ENCODE peak calls at places on chromosome 5, in eight cellular contexts. V is heart left ventricle, F is HCEC 1CT, Y is mammary epithelial cell, R is EH, D is coronary artery, N is astrocyte of the spinal cord, A is T-cell. H is an unnamed sample.

GRCh38 chr5:142827934-142828576 is 57.9 kb downstream of the ARHGAP26 start:
- DNase-seq in V (no peak), F (peak; percentile 65), Y (no peak), R (peak; percentile 39), D (no peak), N (peak; percentile 59), A (no peak), H (no peak)

GRCh38 chr5:73531356-73531755 is 33.1 kb downstream of the BTF3 start:
- DNase-seq in V (no peak), F (no peak), Y (no peak), R (peak; percentile 43), D (no peak), N (no peak), A (no peak), H (no peak)

GRCh38 chr5:107560377-107560776 is 110.4 kb downstream of the EFNA5 start:
- DNase-seq in V (no peak), F (no peak), Y (no peak), R (no peak), D (no peak), N (no peak), A (no peak), H (no peak)

GRCh38 chr5:128092144-128092543 is 8.6 kb downstream of the SLC12A2 start:
- DNase-seq in V (no peak), F (no peak), Y (no peak), R (no peak), D (no peak), N (no peak), A (no peak), H (no peak)

GRCh38 chr5:168023190-168023589 is 268.3 kb upstream of the WWC1 start:
- DNase-seq in V (peak; percentile 87), F (no peak), Y (no peak), R (no peak), D (no peak), N (no peak), A (no peak), H (no peak)

GRCh38 chr5:132485641-132486317 is 4.8 kb downstream of the IRF1 start:
- DNase-seq in V (no peak), F (no peak), Y (no peak), R (no peak), D (peak; percentile 70), N (no peak), A (no peak), H (no peak)

GRCh38 chr5:1540831-1541661 is 17.3 kb upstream of the LPCAT1 start:
- DNase-seq in V (no peak), F (no peak), Y (no peak), R (no peak), D (peak; percentile 67), N (no peak), A (no peak), H (no peak)

GRCh38 chr5:143318833-143319232 is 84.7 kb downstream of the NR3C1 start:
- DNase-seq in V (no peak), F (no peak), Y (no peak), R (no peak), D (no peak), N (no peak), A (no peak), H (no peak)

GRCh38 chr5:40570408-40571129 is 109.1 kb upstream of the PTGER4 start:
- DNase-seq in V (no peak), F (peak; percentile 80), Y (peak; percentile 68), R (peak; percentile 72), D (no peak), N (peak; percentile 80), A (no peak), H (no peak)

GRCh38 chr5:126446498-126447224 is 23.5 kb downstream of the GRAMD2B start:
- DNase-seq in V (no peak), F (peak; percentile 92), Y (peak; percentile 98), R (peak; percentile 96), D (no peak), N (peak; percentile 67), A (peak; percentile 65), H (no peak)

GRCh38 chr5:29162297-29162696 is 2031.2 kb upstream of the CDH6 start:
- DNase-seq in V (no peak), F (no peak), Y (no peak), R (no peak), D (no peak), N (no peak), A (no peak), H (peak; percentile 2)

GRCh38 chr5:108028411-108028810 is 353.5 kb downstream of the FBXL17 start:
- DNase-seq in V (no peak), F (peak; percentile 40), Y (peak; percentile 16), R (peak; percentile 46), D (no peak), N (no peak), A (no peak), H (no peak)

GRCh38 chr5:158807-159447 is 32.4 kb upstream of the LRRC14B start:
- DNase-seq in V (no peak), F (no peak), Y (no peak), R (no peak), D (peak; percentile 16), N (no peak), A (no peak), H (no peak)

GRCh38 chr5:110925398-110925797 is 146.1 kb upstream of the TSLP start:
- DNase-seq in V (no peak), F (no peak), Y (no peak), R (no peak), D (no peak), N (peak; percentile 12), A (no peak), H (no peak)

GRCh38 chr5:114319821-114320220 is 42.0 kb upstream of the KCNN2 start:
- DNase-seq in V (no peak), F (peak; percentile 35), Y (no peak), R (peak; percentile 74), D (no peak), N (peak; percentile 7), A (no peak), H (no peak)

GRCh38 chr5:95881833-95882232 is 59.3 kb upstream of the GLRX start:
- DNase-seq in V (no peak), F (no peak), Y (peak; percentile 48), R (no peak), D (no peak), N (no peak), A (no peak), H (no peak)

GRCh38 chr5:133817456-133817855 is 151.0 kb downstream of the C5orf15 start:
- DNase-seq in V (no peak), F (no peak), Y (no peak), R (no peak), D (no peak), N (no peak), A (no peak), H (no peak)

GRCh38 chr5:168152660-168153059 is 138.8 kb upstream of the WWC1 start:
- DNase-seq in V (no peak), F (no peak), Y (peak; percentile 4), R (peak; percentile 3), D (no peak), N (no peak), A (no peak), H (no peak)

GRCh38 chr5:44875661-44876250 is 67.0 kb downstream of the MRPS30 start:
- DNase-seq in V (no peak), F (peak; percentile 86), Y (peak; percentile 96), R (no peak), D (no peak), N (peak; percentile 92), A (no peak), H (no peak)

GRCh38 chr5:15993334-15993733 is 186.3 kb downstream of the MARCHF11 start:
- DNase-seq in V (no peak), F (peak; percentile 84), Y (peak; percentile 83), R (peak; percentile 51), D (no peak), N (peak; percentile 33), A (no peak), H (peak; percentile 46)

GRCh38 chr5:15693933-15694332 is 194.0 kb downstream of the FBXL7 start:
- DNase-seq in V (no peak), F (no peak), Y (no peak), R (no peak), D (no peak), N (no peak), A (no peak), H (peak; percentile 40)

GRCh38 chr5:66517361-66517760 is 78.8 kb upstream of the MAST4 start:
- DNase-seq in V (no peak), F (no peak), Y (no peak), R (no peak), D (no peak), N (no peak), A (no peak), H (no peak)

GRCh38 chr5:110785356-110785755 is 46.5 kb downstream of the SLC25A46 start:
- DNase-seq in V (no peak), F (peak; percentile 90), Y (peak; percentile 86), R (peak; percentile 1), D (no peak), N (peak; percentile 15), A (no peak), H (no peak)

GRCh38 chr5:112968411-112969106 is 8.0 kb upstream of the DCP2 start:
- DNase-seq in V (no peak), F (peak; percentile 36), Y (no peak), R (peak; percentile 27), D (no peak), N (no peak), A (no peak), H (no peak)

GRCh38 chr5:136028782-136029742 is at the start of gene TGFBI:
- DNase-seq in V (peak; percentile 87), F (peak; percentile 72), Y (peak; percentile 68), R (peak; percentile 72), D (peak; percentile 82), N (peak; percentile 75), A (no peak), H (peak; percentile 66)

GRCh38 chr5:133942589-133943474 is 25.6 kb downstream of the C5orf15 start:
- DNase-seq in V (no peak), F (no peak), Y (no peak), R (peak; percentile 36), D (no peak), N (no peak), A (no peak), H (no peak)

GRCh38 chr5:96254980-96255681 is 177.9 kb downstream of the PCSK1 start:
- DNase-seq in V (no peak), F (peak; percentile 90), Y (peak; percentile 61), R (peak; percentile 94), D (no peak), N (peak; percentile 83), A (no peak), H (no peak)

GRCh38 chr5:5881294-5881693 is 458.8 kb downstream of the ICE1 start:
- DNase-seq in V (peak; percentile 23), F (no peak), Y (no peak), R (no peak), D (no peak), N (no peak), A (no peak), H (peak; percentile 78)

GRCh38 chr5:151450605-151451004 is 3.2 kb downstream of the SLC36A1 start:
- DNase-seq in V (no peak), F (no peak), Y (no peak), R (no peak), D (no peak), N (no peak), A (no peak), H (no peak)

GRCh38 chr5:446864-447263 is 3.9 kb downstream of the EXOC3 start:
- DNase-seq in V (peak; percentile 16), F (peak; percentile 41), Y (peak; percentile 16), R (peak; percentile 49), D (no peak), N (peak; percentile 53), A (peak; percentile 22), H (no peak)

GRCh38 chr5:137152616-137153015 is 346.5 kb downstream of the SPOCK1 start:
- DNase-seq in V (no peak), F (no peak), Y (no peak), R (no peak), D (no peak), N (peak; percentile 40), A (no peak), H (no peak)

GRCh38 chr5:141135030-141135717 is at the start of gene PCDHB5:
- DNase-seq in V (no peak), F (no peak), Y (no peak), R (no peak), D (no peak), N (peak; percentile 5), A (no peak), H (no peak)

GRCh38 chr5:7848296-7848695 is 2.6 kb downstream of the CFAP90 start:
- DNase-seq in V (no peak), F (no peak), Y (no peak), R (peak; percentile 18), D (no peak), N (no peak), A (no peak), H (no peak)

GRCh38 chr5:56025303-56025885 is 30.6 kb upstream of the IL6ST start:
- DNase-seq in V (no peak), F (peak; percentile 34), Y (no peak), R (peak; percentile 32), D (no peak), N (no peak), A (no peak), H (no peak)

H was measured in NCI-H524.